ENCODE peak calls at places on chromosomes 1 and 21, in eight cellular contexts. One of them, this sample, is unnamed.

GRCh38 chr1:222814536-222815366 is at the start of gene DISP1:
- DNase-seq in DMS79 treated with DMSO at 0.1 percent for 48 hours: peak
- DNase-seq in activated T-helper 1 cell treated with Interleukin-2 at 50 U/mL for 16 hours: peak
- DNase-seq in ecto neural progenitor cell: peak
- DNase-seq in NCI-H1694 treated with DMSO at 0.1 percent for 48 hours: peak
- DNase-seq in SK-MEL-5: peak
- DNase-seq in dermis microvascular lymphatic vessel endothelial cell: peak
- DNase-seq in Kasumi-1: peak
- DNase-seq in this sample: peak

GRCh38 chr1:13550663-13551062 is 33.0 kb upstream of the PDPN start:
- DNase-seq in NCI-H1694 treated with DMSO at 0.1 percent for 48 hours: no peak
- DNase-seq in ecto neural progenitor cell: no peak
- DNase-seq in dermis microvascular lymphatic vessel endothelial cell: no peak
- DNase-seq in DMS79 treated with DMSO at 0.1 percent for 48 hours: no peak
- DNase-seq in activated T-helper 1 cell treated with Interleukin-2 at 50 U/mL for 16 hours: no peak
- DNase-seq in Kasumi-1: no peak
- DNase-seq in SK-MEL-5: no peak
- DNase-seq in this sample: no peak

GRCh38 chr1:98157524-98158293 is 236.9 kb upstream of the DPYD start:
- DNase-seq in DMS79 treated with DMSO at 0.1 percent for 48 hours: no peak
- DNase-seq in dermis microvascular lymphatic vessel endothelial cell: no peak
- DNase-seq in ecto neural progenitor cell: no peak
- DNase-seq in activated T-helper 1 cell treated with Interleukin-2 at 50 U/mL for 16 hours: no peak
- DNase-seq in NCI-H1694 treated with DMSO at 0.1 percent for 48 hours: no peak
- DNase-seq in Kasumi-1: no peak
- DNase-seq in SK-MEL-5: no peak
- DNase-seq in this sample: no peak

GRCh38 chr21:43712268-43712942 is 6.5 kb upstream of the PDXK start:
- DNase-seq in SK-MEL-5: no peak
- DNase-seq in NCI-H1694 treated with DMSO at 0.1 percent for 48 hours: no peak
- DNase-seq in Kasumi-1: no peak
- DNase-seq in ecto neural progenitor cell: no peak
- DNase-seq in activated T-helper 1 cell treated with Interleukin-2 at 50 U/mL for 16 hours: no peak
- DNase-seq in DMS79 treated with DMSO at 0.1 percent for 48 hours: peak
- DNase-seq in dermis microvascular lymphatic vessel endothelial cell: no peak
- DNase-seq in this sample: no peak

GRCh38 chr1:5733596-5733995 is 258.6 kb downstream of the NPHP4 start:
- DNase-seq in NCI-H1694 treated with DMSO at 0.1 percent for 48 hours: no peak
- DNase-seq in activated T-helper 1 cell treated with Interleukin-2 at 50 U/mL for 16 hours: no peak
- DNase-seq in SK-MEL-5: no peak
- DNase-seq in ecto neural progenitor cell: no peak
- DNase-seq in dermis microvascular lymphatic vessel endothelial cell: no peak
- DNase-seq in Kasumi-1: no peak
- DNase-seq in DMS79 treated with DMSO at 0.1 percent for 48 hours: no peak
- DNase-seq in this sample: no peak

GRCh38 chr1:242690849-242691602 is 166.5 kb upstream of the PLD5 start:
- DNase-seq in SK-MEL-5: no peak
- DNase-seq in DMS79 treated with DMSO at 0.1 percent for 48 hours: no peak
- DNase-seq in dermis microvascular lymphatic vessel endothelial cell: no peak
- DNase-seq in Kasumi-1: no peak
- DNase-seq in NCI-H1694 treated with DMSO at 0.1 percent for 48 hours: no peak
- DNase-seq in ecto neural progenitor cell: no peak
- DNase-seq in activated T-helper 1 cell treated with Interleukin-2 at 50 U/mL for 16 hours: no peak
- DNase-seq in this sample: no peak

GRCh38 chr21:34128124-34128523 is 54.7 kb downstream of the MRPS6 start:
- DNase-seq in dermis microvascular lymphatic vessel endothelial cell: no peak
- DNase-seq in Kasumi-1: no peak
- DNase-seq in SK-MEL-5: no peak
- DNase-seq in NCI-H1694 treated with DMSO at 0.1 percent for 48 hours: no peak
- DNase-seq in DMS79 treated with DMSO at 0.1 percent for 48 hours: no peak
- DNase-seq in ecto neural progenitor cell: no peak
- DNase-seq in activated T-helper 1 cell treated with Interleukin-2 at 50 U/mL for 16 hours: no peak
- DNase-seq in this sample: no peak

GRCh38 chr1:228345201-228345930 is 61.3 kb downstream of the TRIM11 start:
- DNase-seq in ecto neural progenitor cell: peak
- DNase-seq in activated T-helper 1 cell treated with Interleukin-2 at 50 U/mL for 16 hours: no peak
- DNase-seq in DMS79 treated with DMSO at 0.1 percent for 48 hours: no peak
- DNase-seq in Kasumi-1: no peak
- DNase-seq in SK-MEL-5: no peak
- DNase-seq in NCI-H1694 treated with DMSO at 0.1 percent for 48 hours: no peak
- DNase-seq in dermis microvascular lymphatic vessel endothelial cell: no peak
- DNase-seq in this sample: no peak

GRCh38 chr1:203673550-203674411 is 47.1 kb downstream of the ATP2B4 start:
- DNase-seq in activated T-helper 1 cell treated with Interleukin-2 at 50 U/mL for 16 hours: peak
- DNase-seq in SK-MEL-5: peak
- DNase-seq in dermis microvascular lymphatic vessel endothelial cell: peak
- DNase-seq in NCI-H1694 treated with DMSO at 0.1 percent for 48 hours: no peak
- DNase-seq in DMS79 treated with DMSO at 0.1 percent for 48 hours: no peak
- DNase-seq in Kasumi-1: peak
- DNase-seq in ecto neural progenitor cell: no peak
- DNase-seq in this sample: peak

GRCh38 chr1:226429868-226430715 is 22.2 kb upstream of the PARP1 start:
- DNase-seq in DMS79 treated with DMSO at 0.1 percent for 48 hours: no peak
- DNase-seq in Kasumi-1: no peak
- DNase-seq in ecto neural progenitor cell: no peak
- DNase-seq in NCI-H1694 treated with DMSO at 0.1 percent for 48 hours: no peak
- DNase-seq in SK-MEL-5: no peak
- DNase-seq in dermis microvascular lymphatic vessel endothelial cell: no peak
- DNase-seq in activated T-helper 1 cell treated with Interleukin-2 at 50 U/mL for 16 hours: no peak
- DNase-seq in this sample: no peak

GRCh38 chr1:17565551-17565971 is 26.1 kb downstream of the ARHGEF10L start:
- DNase-seq in DMS79 treated with DMSO at 0.1 percent for 48 hours: no peak
- DNase-seq in dermis microvascular lymphatic vessel endothelial cell: no peak
- DNase-seq in Kasumi-1: no peak
- DNase-seq in activated T-helper 1 cell treated with Interleukin-2 at 50 U/mL for 16 hours: no peak
- DNase-seq in ecto neural progenitor cell: no peak
- DNase-seq in SK-MEL-5: no peak
- DNase-seq in NCI-H1694 treated with DMSO at 0.1 percent for 48 hours: no peak
- DNase-seq in this sample: no peak

GRCh38 chr1:37255111-37255795 is 219.1 kb upstream of the ZC3H12A start:
- DNase-seq in SK-MEL-5: peak
- DNase-seq in Kasumi-1: no peak
- DNase-seq in ecto neural progenitor cell: peak
- DNase-seq in DMS79 treated with DMSO at 0.1 percent for 48 hours: peak
- DNase-seq in dermis microvascular lymphatic vessel endothelial cell: peak
- DNase-seq in activated T-helper 1 cell treated with Interleukin-2 at 50 U/mL for 16 hours: no peak
- DNase-seq in NCI-H1694 treated with DMSO at 0.1 percent for 48 hours: no peak
- DNase-seq in this sample: no peak

GRCh38 chr1:241706257-241706656 is 54.2 kb downstream of the WDR64 start:
- DNase-seq in Kasumi-1: no peak
- DNase-seq in NCI-H1694 treated with DMSO at 0.1 percent for 48 hours: no peak
- DNase-seq in activated T-helper 1 cell treated with Interleukin-2 at 50 U/mL for 16 hours: no peak
- DNase-seq in dermis microvascular lymphatic vessel endothelial cell: no peak
- DNase-seq in ecto neural progenitor cell: no peak
- DNase-seq in DMS79 treated with DMSO at 0.1 percent for 48 hours: no peak
- DNase-seq in SK-MEL-5: no peak
- DNase-seq in this sample: no peak

GRCh38 chr1:7372477-7373120 is 398.5 kb upstream of the VAMP3 start:
- DNase-seq in NCI-H1694 treated with DMSO at 0.1 percent for 48 hours: no peak
- DNase-seq in SK-MEL-5: no peak
- DNase-seq in activated T-helper 1 cell treated with Interleukin-2 at 50 U/mL for 16 hours: no peak
- DNase-seq in DMS79 treated with DMSO at 0.1 percent for 48 hours: no peak
- DNase-seq in Kasumi-1: no peak
- DNase-seq in ecto neural progenitor cell: no peak
- DNase-seq in dermis microvascular lymphatic vessel endothelial cell: no peak
- DNase-seq in this sample: no peak

GRCh38 chr1:192700834-192701271 is 64.9 kb downstream of the RGS13 start:
- DNase-seq in NCI-H1694 treated with DMSO at 0.1 percent for 48 hours: no peak
- DNase-seq in DMS79 treated with DMSO at 0.1 percent for 48 hours: no peak
- DNase-seq in activated T-helper 1 cell treated with Interleukin-2 at 50 U/mL for 16 hours: no peak
- DNase-seq in dermis microvascular lymphatic vessel endothelial cell: peak
- DNase-seq in Kasumi-1: peak
- DNase-seq in SK-MEL-5: peak
- DNase-seq in ecto neural progenitor cell: no peak
- DNase-seq in this sample: no peak

GRCh38 chr21:33374080-33374873 is 28.9 kb upstream of the IFNGR2 start:
- DNase-seq in Kasumi-1: peak
- DNase-seq in SK-MEL-5: peak
- DNase-seq in DMS79 treated with DMSO at 0.1 percent for 48 hours: peak
- DNase-seq in ecto neural progenitor cell: no peak
- DNase-seq in NCI-H1694 treated with DMSO at 0.1 percent for 48 hours: peak
- DNase-seq in activated T-helper 1 cell treated with Interleukin-2 at 50 U/mL for 16 hours: peak
- DNase-seq in dermis microvascular lymphatic vessel endothelial cell: peak
- DNase-seq in this sample: peak

GRCh38 chr1:188888387-188888786 is 1589.3 kb downstream of the BRINP3 start:
- DNase-seq in SK-MEL-5: peak
- DNase-seq in DMS79 treated with DMSO at 0.1 percent for 48 hours: no peak
- DNase-seq in ecto neural progenitor cell: no peak
- DNase-seq in Kasumi-1: no peak
- DNase-seq in NCI-H1694 treated with DMSO at 0.1 percent for 48 hours: no peak
- DNase-seq in dermis microvascular lymphatic vessel endothelial cell: no peak
- DNase-seq in activated T-helper 1 cell treated with Interleukin-2 at 50 U/mL for 16 hours: no peak
- DNase-seq in this sample: no peak

GRCh38 chr1:68485431-68486022 is 11.4 kb downstream of the DEPDC1 start:
- DNase-seq in SK-MEL-5: no peak
- DNase-seq in Kasumi-1: no peak
- DNase-seq in DMS79 treated with DMSO at 0.1 percent for 48 hours: no peak
- DNase-seq in ecto neural progenitor cell: no peak
- DNase-seq in dermis microvascular lymphatic vessel endothelial cell: no peak
- DNase-seq in activated T-helper 1 cell treated with Interleukin-2 at 50 U/mL for 16 hours: no peak
- DNase-seq in NCI-H1694 treated with DMSO at 0.1 percent for 48 hours: no peak
- DNase-seq in this sample: no peak

GRCh38 chr1:228508253-228508652 is 21.1 kb downstream of the RNF187 start:
- DNase-seq in Kasumi-1: no peak
- DNase-seq in activated T-helper 1 cell treated with Interleukin-2 at 50 U/mL for 16 hours: no peak
- DNase-seq in DMS79 treated with DMSO at 0.1 percent for 48 hours: no peak
- DNase-seq in ecto neural progenitor cell: no peak
- DNase-seq in SK-MEL-5: no peak
- DNase-seq in dermis microvascular lymphatic vessel endothelial cell: no peak
- DNase-seq in NCI-H1694 treated with DMSO at 0.1 percent for 48 hours: no peak
- DNase-seq in this sample: no peak

GRCh38 chr1:151526735-151527520 is 13.2 kb upstream of the TUFT1 start:
- DNase-seq in Kasumi-1: no peak
- DNase-seq in ecto neural progenitor cell: no peak
- DNase-seq in SK-MEL-5: no peak
- DNase-seq in dermis microvascular lymphatic vessel endothelial cell: no peak
- DNase-seq in NCI-H1694 treated with DMSO at 0.1 percent for 48 hours: no peak
- DNase-seq in DMS79 treated with DMSO at 0.1 percent for 48 hours: no peak
- DNase-seq in activated T-helper 1 cell treated with Interleukin-2 at 50 U/mL for 16 hours: no peak
- DNase-seq in this sample: no peak

GRCh38 chr1:244302889-244303609 is 148.7 kb downstream of the ADSS2 start:
- DNase-seq in SK-MEL-5: peak
- DNase-seq in dermis microvascular lymphatic vessel endothelial cell: peak
- DNase-seq in ecto neural progenitor cell: no peak
- DNase-seq in DMS79 treated with DMSO at 0.1 percent for 48 hours: no peak
- DNase-seq in activated T-helper 1 cell treated with Interleukin-2 at 50 U/mL for 16 hours: no peak
- DNase-seq in NCI-H1694 treated with DMSO at 0.1 percent for 48 hours: no peak
- DNase-seq in Kasumi-1: no peak
- DNase-seq in this sample: no peak

GRCh38 chr1:39116868-39117728 is 87.4 kb upstream of the MACF1 start:
- DNase-seq in NCI-H1694 treated with DMSO at 0.1 percent for 48 hours: no peak
- DNase-seq in Kasumi-1: no peak
- DNase-seq in ecto neural progenitor cell: no peak
- DNase-seq in DMS79 treated with DMSO at 0.1 percent for 48 hours: no peak
- DNase-seq in SK-MEL-5: no peak
- DNase-seq in activated T-helper 1 cell treated with Interleukin-2 at 50 U/mL for 16 hours: no peak
- DNase-seq in dermis microvascular lymphatic vessel endothelial cell: peak
- DNase-seq in this sample: no peak

GRCh38 chr1:20280906-20281305 is 9.8 kb upstream of the VWA5B1 start:
- DNase-seq in activated T-helper 1 cell treated with Interleukin-2 at 50 U/mL for 16 hours: no peak
- DNase-seq in SK-MEL-5: peak
- DNase-seq in ecto neural progenitor cell: no peak
- DNase-seq in Kasumi-1: no peak
- DNase-seq in DMS79 treated with DMSO at 0.1 percent for 48 hours: peak
- DNase-seq in NCI-H1694 treated with DMSO at 0.1 percent for 48 hours: no peak
- DNase-seq in dermis microvascular lymphatic vessel endothelial cell: no peak
- DNase-seq in this sample: no peak

GRCh38 chr1:41726899-41727748 is 191.6 kb downstream of the HIVEP3 start:
- DNase-seq in ecto neural progenitor cell: no peak
- DNase-seq in dermis microvascular lymphatic vessel endothelial cell: peak
- DNase-seq in DMS79 treated with DMSO at 0.1 percent for 48 hours: no peak
- DNase-seq in SK-MEL-5: no peak
- DNase-seq in activated T-helper 1 cell treated with Interleukin-2 at 50 U/mL for 16 hours: no peak
- DNase-seq in Kasumi-1: peak
- DNase-seq in NCI-H1694 treated with DMSO at 0.1 percent for 48 hours: peak
- DNase-seq in this sample: no peak

GRCh38 chr21:34642211-34643075 is 26.4 kb upstream of the CLIC6 start:
- DNase-seq in activated T-helper 1 cell treated with Interleukin-2 at 50 U/mL for 16 hours: no peak
- DNase-seq in NCI-H1694 treated with DMSO at 0.1 percent for 48 hours: no peak
- DNase-seq in ecto neural progenitor cell: no peak
- DNase-seq in Kasumi-1: no peak
- DNase-seq in dermis microvascular lymphatic vessel endothelial cell: no peak
- DNase-seq in SK-MEL-5: peak
- DNase-seq in DMS79 treated with DMSO at 0.1 percent for 48 hours: no peak
- DNase-seq in this sample: no peak

GRCh38 chr1:23134055-23134454 is 34.6 kb downstream of the LUZP1 start:
- DNase-seq in ecto neural progenitor cell: no peak
- DNase-seq in Kasumi-1: no peak
- DNase-seq in NCI-H1694 treated with DMSO at 0.1 percent for 48 hours: no peak
- DNase-seq in DMS79 treated with DMSO at 0.1 percent for 48 hours: no peak
- DNase-seq in SK-MEL-5: no peak
- DNase-seq in dermis microvascular lymphatic vessel endothelial cell: no peak
- DNase-seq in activated T-helper 1 cell treated with Interleukin-2 at 50 U/mL for 16 hours: no peak
- DNase-seq in this sample: no peak

GRCh38 chr21:31442339-31442738 is 98.3 kb upstream of the TIAM1 start:
- DNase-seq in DMS79 treated with DMSO at 0.1 percent for 48 hours: no peak
- DNase-seq in ecto neural progenitor cell: no peak
- DNase-seq in SK-MEL-5: no peak
- DNase-seq in activated T-helper 1 cell treated with Interleukin-2 at 50 U/mL for 16 hours: no peak
- DNase-seq in dermis microvascular lymphatic vessel endothelial cell: no peak
- DNase-seq in Kasumi-1: no peak
- DNase-seq in NCI-H1694 treated with DMSO at 0.1 percent for 48 hours: no peak
- DNase-seq in this sample: no peak

GRCh38 chr1:243268284-243268653 is 12.4 kb downstream of the SDCCAG8 start:
- DNase-seq in activated T-helper 1 cell treated with Interleukin-2 at 50 U/mL for 16 hours: no peak
- DNase-seq in ecto neural progenitor cell: no peak
- DNase-seq in SK-MEL-5: no peak
- DNase-seq in Kasumi-1: no peak
- DNase-seq in DMS79 treated with DMSO at 0.1 percent for 48 hours: no peak
- DNase-seq in dermis microvascular lymphatic vessel endothelial cell: peak
- DNase-seq in NCI-H1694 treated with DMSO at 0.1 percent for 48 hours: no peak
- DNase-seq in this sample: no peak

GRCh38 chr21:45466330-45467220 is 61.6 kb downstream of the COL18A1 start:
- DNase-seq in Kasumi-1: no peak
- DNase-seq in activated T-helper 1 cell treated with Interleukin-2 at 50 U/mL for 16 hours: no peak
- DNase-seq in dermis microvascular lymphatic vessel endothelial cell: no peak
- DNase-seq in ecto neural progenitor cell: no peak
- DNase-seq in NCI-H1694 treated with DMSO at 0.1 percent for 48 hours: no peak
- DNase-seq in DMS79 treated with DMSO at 0.1 percent for 48 hours: no peak
- DNase-seq in SK-MEL-5: no peak
- DNase-seq in this sample: no peak

GRCh38 chr1:29676496-29676895 is 440.2 kb downstream of the PTPRU start:
- DNase-seq in activated T-helper 1 cell treated with Interleukin-2 at 50 U/mL for 16 hours: no peak
- DNase-seq in dermis microvascular lymphatic vessel endothelial cell: no peak
- DNase-seq in ecto neural progenitor cell: no peak
- DNase-seq in NCI-H1694 treated with DMSO at 0.1 percent for 48 hours: no peak
- DNase-seq in SK-MEL-5: no peak
- DNase-seq in Kasumi-1: no peak
- DNase-seq in DMS79 treated with DMSO at 0.1 percent for 48 hours: no peak
- DNase-seq in this sample: no peak

GRCh38 chr1:200274121-200274520 is 135.7 kb downstream of the ZNF281 start:
- DNase-seq in ecto neural progenitor cell: no peak
- DNase-seq in Kasumi-1: no peak
- DNase-seq in DMS79 treated with DMSO at 0.1 percent for 48 hours: no peak
- DNase-seq in SK-MEL-5: no peak
- DNase-seq in NCI-H1694 treated with DMSO at 0.1 percent for 48 hours: no peak
- DNase-seq in activated T-helper 1 cell treated with Interleukin-2 at 50 U/mL for 16 hours: no peak
- DNase-seq in dermis microvascular lymphatic vessel endothelial cell: no peak
- DNase-seq in this sample: no peak

GRCh38 chr21:34986561-34987533 is 62.3 kb downstream of the RUNX1 start:
- DNase-seq in dermis microvascular lymphatic vessel endothelial cell: peak
- DNase-seq in NCI-H1694 treated with DMSO at 0.1 percent for 48 hours: no peak
- DNase-seq in Kasumi-1: no peak
- DNase-seq in SK-MEL-5: peak
- DNase-seq in ecto neural progenitor cell: no peak
- DNase-seq in activated T-helper 1 cell treated with Interleukin-2 at 50 U/mL for 16 hours: peak
- DNase-seq in DMS79 treated with DMSO at 0.1 percent for 48 hours: no peak
- DNase-seq in this sample: peak

GRCh38 chr1:99808391-99809115 is 41.6 kb upstream of the AGL start:
- DNase-seq in NCI-H1694 treated with DMSO at 0.1 percent for 48 hours: peak
- DNase-seq in DMS79 treated with DMSO at 0.1 percent for 48 hours: peak
- DNase-seq in Kasumi-1: peak
- DNase-seq in ecto neural progenitor cell: no peak
- DNase-seq in SK-MEL-5: peak
- DNase-seq in activated T-helper 1 cell treated with Interleukin-2 at 50 U/mL for 16 hours: no peak
- DNase-seq in dermis microvascular lymphatic vessel endothelial cell: peak
- DNase-seq in this sample: no peak

This sample was measured in CD4-positive, alpha-beta T cell.